ENCODE peak calls at places on chromosomes 5 and 9, in six cellular contexts. G, Q, S, K, L and U are unnamed samples.

GRCh38 chr9:16526380-16526779 is 344.1 kb downstream of the BNC2 start:
- DNase-seq in Q (no peak), G (no peak), K (no peak), L (peak), S (no peak), U (no peak)

GRCh38 chr5:132826424-132827082 is 3.9 kb downstream of the SHROOM1 start:
- DNase-seq in K (no peak), G (no peak), S (no peak), Q (no peak), L (no peak), U (no peak)

GRCh38 chr9:101166717-101167116 is 138.2 kb downstream of the PLPPR1 start:
- DNase-seq in L (no peak), S (no peak), G (no peak), K (no peak), Q (no peak), U (no peak)

GRCh38 chr9:130288393-130288792 is 22.8 kb downstream of the HMCN2 start:
- DNase-seq in K (no peak), G (no peak), S (no peak), L (no peak), Q (no peak), U (no peak)

GRCh38 chr5:145980257-145980656 is 43.9 kb downstream of the SH3RF2 start:
- DNase-seq in Q (no peak), G (no peak), K (no peak), L (peak), S (no peak), U (no peak)

GRCh38 chr9:110626109-110626829 is 42.3 kb upstream of the MUSK start:
- DNase-seq in K (no peak), S (no peak), G (no peak), Q (peak), L (peak), U (no peak)

GRCh38 chr9:3908731-3909130 is 382.9 kb upstream of the RFX3 start:
- DNase-seq in Q (no peak), K (no peak), G (no peak), L (peak), S (no peak), U (no peak)

GRCh38 chr5:58294598-58295298 is 165.1 kb downstream of the PLK2 start:
- DNase-seq in Q (no peak), S (no peak), G (no peak), L (peak), K (no peak), U (peak)

GRCh38 chr5:25544652-25545249 is 900.0 kb upstream of the CDH10 start:
- DNase-seq in Q (no peak), G (no peak), L (no peak), S (peak), K (peak), U (peak)

GRCh38 chr5:151239237-151239861 is 13.6 kb upstream of the GM2A start:
- DNase-seq in K (peak), S (peak), Q (no peak), L (peak), G (peak), U (peak)

GRCh38 chr9:123834907-123835562 is 94.9 kb downstream of the DENND1A start:
- DNase-seq in L (peak), Q (no peak), K (no peak), G (no peak), S (no peak), U (no peak)

GRCh38 chr5:34790087-34790486 is 48.9 kb upstream of the TTC23L start:
- DNase-seq in K (no peak), L (peak), Q (no peak), G (no peak), S (no peak), U (no peak)

GRCh38 chr5:54672867-54673266 is 155.3 kb downstream of the SNX18 start:
- DNase-seq in Q (no peak), L (no peak), G (no peak), K (no peak), S (no peak), U (no peak)

GRCh38 chr9:122005597-122005996 is 87.5 kb downstream of the TTLL11 start:
- DNase-seq in G (no peak), L (peak), K (no peak), Q (no peak), S (no peak), U (peak)

GRCh38 chr5:157710887-157711286 is 20.3 kb upstream of the THG1L start:
- DNase-seq in G (no peak), Q (no peak), S (no peak), L (peak), K (no peak), U (no peak)

GRCh38 chr5:143341807-143342570 is 61.5 kb downstream of the NR3C1 start:
- DNase-seq in K (no peak), G (no peak), S (no peak), Q (no peak), L (peak), U (no peak)

GRCh38 chr9:92634712-92635605 is 35.0 kb downstream of the IPPK start:
- DNase-seq in Q (peak), S (peak), K (peak), G (peak), L (peak), U (peak)

GRCh38 chr9:92635760-92636159 is 34.2 kb downstream of the IPPK start:
- DNase-seq in L (no peak), G (no peak), K (no peak), S (peak), Q (no peak), U (no peak)

GRCh38 chr9:92637331-92637730 is 32.6 kb downstream of the IPPK start:
- DNase-seq in G (no peak), Q (no peak), K (no peak), S (peak), L (no peak), U (no peak)

GRCh38 chr9:92637886-92638620 is 31.9 kb downstream of the IPPK start:
- DNase-seq in L (no peak), Q (no peak), K (no peak), S (peak), G (no peak), U (no peak)

GRCh38 chr9:92636627-92637026 is 33.3 kb downstream of the IPPK start:
- DNase-seq in K (no peak), L (no peak), S (no peak), G (no peak), Q (no peak), U (no peak)
- TF ChIP-seq CTCF in K (no peak), L (no peak), S (no peak), G (no peak), Q (no peak), U (no peak)

GRCh38 chr5:135930949-135931295 is 23.9 kb downstream of the LECT2 start:
- DNase-seq in K (no peak), Q (no peak), L (no peak), G (no peak), S (no peak), U (no peak)
- TF ChIP-seq CTCF in K (no peak), Q (no peak), L (no peak), G (no peak), S (no peak), U (no peak)

DNA sequence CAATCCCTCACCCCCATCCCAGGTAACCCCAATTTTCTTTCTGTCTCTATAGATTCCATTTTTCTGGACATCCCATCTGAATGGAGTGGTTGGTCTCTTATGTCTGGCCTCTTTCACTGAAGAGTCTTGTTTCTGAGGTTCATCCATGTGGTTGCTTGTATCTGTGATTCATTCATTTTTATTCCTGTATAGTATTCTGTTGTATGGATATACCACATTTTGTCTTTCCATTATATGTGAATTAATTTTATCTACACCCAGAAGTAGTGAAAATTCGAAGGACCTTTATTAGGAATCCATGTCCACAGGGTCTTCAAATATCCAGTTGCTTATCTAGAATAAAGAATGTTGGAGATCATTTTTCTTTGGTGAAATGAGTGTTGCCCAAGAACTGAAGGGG is 207.6 kb upstream of the MSX2 start:
- DNase-seq in Q (no peak), S (no peak), K (no peak), G (no peak), L (no peak), U (no peak)
- TF ChIP-seq CTCF in Q (no peak), S (no peak), K (no peak), G (no peak), L (no peak), U (no peak)

GRCh38 chr5:78829811-78830499 is 155.2 kb downstream of the ARSB start:
- DNase-seq in K (peak), Q (no peak), S (no peak), L (peak), G (peak), U (no peak)

GRCh38 chr5:78835176-78835575 is 149.9 kb downstream of the ARSB start:
- DNase-seq in L (no peak), K (no peak), G (no peak), Q (no peak), S (no peak), U (no peak)

GRCh38 chr5:78824826-78825225 is 160.3 kb downstream of the ARSB start:
- DNase-seq in Q (no peak), K (no peak), G (no peak), L (peak), S (no peak), U (no peak)

GRCh38 chr5:78827725-78828124 is 157.4 kb downstream of the ARSB start:
- DNase-seq in G (no peak), S (no peak), K (no peak), L (no peak), Q (no peak), U (no peak)

DNA sequence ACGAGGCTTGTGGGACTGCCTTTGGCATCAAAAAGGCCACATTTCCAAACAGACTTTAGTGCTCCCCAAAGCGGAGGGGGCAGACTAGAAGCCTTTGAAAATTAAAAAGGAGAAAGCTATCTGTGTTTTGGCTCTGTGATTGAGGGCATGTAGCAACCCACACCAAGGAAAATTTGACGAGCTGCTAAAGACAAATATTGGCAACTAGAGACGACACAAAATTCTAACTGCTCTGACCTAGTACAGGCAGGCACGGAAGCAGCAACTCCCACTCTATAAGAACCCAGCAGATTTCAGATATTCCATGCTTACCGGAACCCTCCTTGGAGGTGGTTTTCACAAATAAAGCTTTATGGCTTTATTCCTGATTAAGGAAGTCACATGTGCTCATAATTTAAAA is 154.5 kb downstream of the ARSB start:
- DNase-seq in L (no peak), K (no peak), Q (no peak), S (no peak), G (no peak), U (no peak)
- TF ChIP-seq CTCF in L (no peak), K (no peak), Q (no peak), S (no peak), G (no peak), U (no peak)

GRCh38 chr5:73684691-73685090 is 58.7 kb downstream of the ARHGEF28 start:
- DNase-seq in Q (no peak), S (no peak), L (no peak), K (no peak), G (no peak), U (no peak)
- TF ChIP-seq CTCF in Q (no peak), S (no peak), L (no peak), K (no peak), G (no peak), U (no peak)